ENCODE peak calls at places on chromosomes 13 and 19, in eight cellular contexts. D, F, J, L, C, T, X and A are unnamed samples. For H3K4me1, the result is how much of the 10 kb centered on the place peaks cover.

GRCh38 chr19:11699931-11700794 is 38.6 kb downstream of the ZNF823 start:
- ATAC-seq in D (peak), F (peak), J (no peak), L (no peak), C (peak), T (peak), X (peak), A (no peak)

GRCh38 chr19:6108721-6109633 is 1.3 kb downstream of the RFX2 start:
- ATAC-seq in D (no peak), F (no peak), J (peak), L (peak), C (no peak), T (no peak), X (peak), A (peak)

GRCh38 chr19:47389150-47389556 is 30.2 kb downstream of the MEIS3 start:
- ATAC-seq in D (no peak), F (no peak), J (peak), L (no peak), C (no peak), T (no peak), X (no peak), A (peak)

GRCh38 chr13:107119989-107120881 is 552.3 kb upstream of the ARGLU1 start:
- ATAC-seq in D (peak), F (no peak), J (no peak), L (no peak), C (no peak), T (no peak), X (no peak), A (no peak)

GRCh38 chr19:32303193-32303592 is 42.2 kb upstream of the ZNF507 start:
- ATAC-seq in D (no peak), F (no peak), J (no peak), L (no peak), C (no peak), T (no peak), X (no peak), A (no peak)

GRCh38 chr13:93652942-93653341 is 426.3 kb downstream of the GPC6 start:
- ATAC-seq in D (no peak), F (no peak), J (no peak), L (no peak), C (no peak), T (no peak), X (no peak), A (no peak)

GRCh38 chr19:6185825-6186193 is 50.3 kb downstream of the ACSBG2 start:
- ATAC-seq in D (no peak), F (no peak), J (no peak), L (no peak), C (no peak), T (no peak), X (no peak), A (no peak)

GRCh38 chr13:59145381-59145780 is 1018.3 kb downstream of the DIAPH3 start:
- ATAC-seq in D (peak), F (no peak), J (no peak), L (no peak), C (no peak), T (no peak), X (no peak), A (no peak)

GRCh38 chr19:41416194-41416674 is 10.9 kb downstream of the B3GNT8 start:
- ATAC-seq in D (no peak), F (no peak), J (peak), L (no peak), C (no peak), T (no peak), X (no peak), A (no peak)

GRCh38 chr19:48524728-48525127 is 13.1 kb upstream of the LMTK3 start:
- ATAC-seq in D (no peak), F (no peak), J (no peak), L (no peak), C (no peak), T (no peak), X (no peak), A (no peak)

GRCh38 chr13:101579291-101579802 is 126.9 kb downstream of the ITGBL1 start:
- ATAC-seq in D (no peak), F (no peak), J (no peak), L (peak), C (no peak), T (no peak), X (no peak), A (no peak)

GRCh38 chr13:109968876-109969577 is 182.6 kb upstream of the IRS2 start:
- ATAC-seq in D (no peak), F (no peak), J (no peak), L (no peak), C (no peak), T (no peak), X (no peak), A (peak)

GRCh38 chr13:45370922-45371406 is 30.0 kb upstream of the TPT1 start:
- ATAC-seq in D (peak), F (peak), J (peak), L (peak), C (peak), T (peak), X (peak), A (peak)

GRCh38 chr19:35717665-35718344 is at the start of gene KMT2B:
- ATAC-seq in D (no peak), F (peak), J (peak), L (peak), C (peak), T (peak), X (no peak), A (peak)

GRCh38 chr19:51815038-51815437 is 20.1 kb downstream of the FPR3 start:
- ATAC-seq in D (no peak), F (no peak), J (peak), L (no peak), C (no peak), T (no peak), X (no peak), A (no peak)

GRCh38 chr13:50244913-50245574 is 229.8 kb downstream of the KCNRG start:
- ATAC-seq in D (peak), F (peak), J (peak), L (peak), C (peak), T (peak), X (no peak), A (no peak)

GRCh38 chr19:10780368-10780767 is 55.6 kb downstream of the TMED1 start:
- ATAC-seq in D (no peak), F (no peak), J (peak), L (no peak), C (no peak), T (no peak), X (no peak), A (peak)

GRCh38 chr13:111944171-111944583 is 122.8 kb upstream of the SOX1 start:
- ATAC-seq in D (no peak), F (no peak), J (no peak), L (no peak), C (no peak), T (no peak), X (no peak), A (peak)

GRCh38 chr19:10744222-10744847 is 26.5 kb downstream of the DNM2 start:
- ATAC-seq in D (no peak), F (no peak), J (no peak), L (no peak), C (no peak), T (no peak), X (no peak), A (no peak)

GRCh38 chr19:7917292-7918061 is 2.7 kb upstream of the SNAPC2 start:
- ATAC-seq in D (no peak), F (no peak), J (no peak), L (peak), C (peak), T (peak), X (peak), A (no peak)

GRCh38 chr13:99215466-99215865 is 14.8 kb downstream of the UBAC2 start:
- ATAC-seq in D (no peak), F (peak), J (no peak), L (no peak), C (no peak), T (no peak), X (peak), A (no peak)

GRCh38 chr19:277581-278165 is 13.5 kb downstream of the PLPP2 start:
- ATAC-seq in D (no peak), F (peak), J (no peak), L (no peak), C (no peak), T (no peak), X (peak), A (no peak)

GRCh38 chr13:27005976-27006518 is 165.6 kb downstream of the USP12 start:
- ATAC-seq in D (peak), F (no peak), J (no peak), L (peak), C (no peak), T (peak), X (peak), A (no peak)

GRCh38 chr13:27200413-27201066 is 28.9 kb upstream of the USP12 start:
- ATAC-seq in D (no peak), F (no peak), J (no peak), L (no peak), C (no peak), T (no peak), X (no peak), A (no peak)

GRCh38 chr13:98503175-98504028 is 73.5 kb downstream of the STK24 start:
- ATAC-seq in D (peak), F (peak), J (peak), L (no peak), C (peak), T (no peak), X (no peak), A (no peak)

GRCh38 chr19:38383743-38384142 is 4.1 kb downstream of the GGN start:
- ATAC-seq in D (no peak), F (no peak), J (no peak), L (no peak), C (no peak), T (no peak), X (no peak), A (no peak)

GRCh38 chr19:53824134-53824611 is at the start of gene NLRP12:
- ATAC-seq in D (peak), F (peak), J (peak), L (no peak), C (no peak), T (peak), X (peak), A (peak)

GRCh38 chr13:60990032-60990733 is 425.5 kb downstream of the PCDH20 start:
- ATAC-seq in D (no peak), F (no peak), J (no peak), L (no peak), C (peak), T (peak), X (peak), A (no peak)

GRCh38 chr19:19385900-19386339 is 19.6 kb upstream of the GATAD2A start:
- ATAC-seq in D (peak), F (peak), J (no peak), L (no peak), C (peak), T (no peak), X (peak), A (no peak)

GRCh38 chr19:55601127-55601526 is 1.0 kb downstream of the ZNF524 start:
- ATAC-seq in D (no peak), F (no peak), J (no peak), L (no peak), C (no peak), T (no peak), X (no peak), A (no peak)

GRCh38 chr13:100610399-100611347 is 22.1 kb upstream of the GGACT start:
- ATAC-seq in D (no peak), F (no peak), J (no peak), L (no peak), C (peak), T (no peak), X (no peak), A (no peak)

GRCh38 chr13:104289400-104289799 is 1223.2 kb upstream of the SLC10A2 start:
- ATAC-seq in D (no peak), F (no peak), J (no peak), L (no peak), C (no peak), T (no peak), X (no peak), A (no peak)
- TF ChIP-seq POLR2AphosphoS5 in D (no peak), F (no peak), J (no peak), L (no peak), C (no peak), T (no peak), X (no peak), A (no peak)

DNA sequence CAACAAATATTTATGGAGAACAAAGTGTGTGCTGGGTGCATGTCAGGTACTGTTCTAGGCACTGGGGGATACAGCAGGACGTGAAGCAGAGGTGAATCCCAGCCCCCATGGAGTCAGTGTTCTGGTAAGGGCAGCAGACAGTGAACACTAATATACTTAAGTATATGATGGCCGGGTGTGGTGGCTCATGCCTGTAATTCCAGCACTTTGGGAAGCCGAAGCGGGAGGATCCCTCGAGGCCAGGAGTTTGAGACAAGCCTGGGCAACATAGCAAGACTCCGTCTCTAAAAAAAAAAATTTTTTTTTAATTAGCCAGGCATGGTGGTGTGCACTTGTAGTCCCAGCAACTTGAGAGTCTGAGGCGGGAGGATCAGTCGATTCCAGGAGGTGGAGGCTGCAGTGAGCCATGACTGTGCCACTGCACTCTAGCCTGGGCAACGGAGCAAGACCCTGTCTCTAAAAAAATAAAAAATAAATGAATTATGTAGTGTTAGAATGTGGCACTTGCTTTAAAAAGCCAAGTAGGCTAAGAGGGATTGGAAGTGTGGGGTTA is 22.6 kb downstream of the CHST8 start:
- ATAC-seq in D (no peak), F (no peak), J (no peak), L (no peak), C (no peak), T (no peak), X (no peak), A (no peak)
- H3K4me1 ChIP-seq in D (under half), F (under half), J (under half), L (under half), C (under half), T (under half), X (under half), A (under half)

GRCh38 chr13:42777476-42777875 is 3.9 kb upstream of the FAM216B start:
- ATAC-seq in D (no peak), F (no peak), J (no peak), L (no peak), C (no peak), T (no peak), X (no peak), A (no peak)
- TF ChIP-seq CTCF in D (no peak), F (no peak), J (no peak), L (no peak), C (no peak), T (no peak), X (no peak), A (no peak)

GRCh38 chr19:50258918-50259372 is 55.5 kb downstream of the MYH14 start:
- ATAC-seq in D (peak), F (peak), J (peak), L (peak), C (peak), T (peak), X (no peak), A (no peak)

GRCh38 chr19:50252887-50253268 is 49.5 kb downstream of the MYH14 start:
- ATAC-seq in D (no peak), F (no peak), J (no peak), L (no peak), C (no peak), T (no peak), X (no peak), A (no peak)

GRCh38 chr19:50255115-50255514 is 51.7 kb downstream of the MYH14 start:
- ATAC-seq in D (no peak), F (peak), J (no peak), L (no peak), C (no peak), T (no peak), X (no peak), A (no peak)

GRCh38 chr19:50261446-50261970 is 58.1 kb downstream of the MYH14 start:
- ATAC-seq in D (no peak), F (no peak), J (no peak), L (no peak), C (no peak), T (no peak), X (no peak), A (no peak)

GRCh38 chr19:50257141-50257540 is 53.7 kb downstream of the MYH14 start:
- ATAC-seq in D (no peak), F (no peak), J (no peak), L (no peak), C (no peak), T (no peak), X (no peak), A (no peak)
- TF ChIP-seq POLR2AphosphoS5 in D (no peak), F (no peak), J (no peak), L (no peak), C (no peak), T (no peak), X (no peak), A (no peak)

GRCh38 chr19:2229103-2230028 is 6.8 kb downstream of the PLEKHJ1 start:
- ATAC-seq in D (no peak), F (no peak), J (no peak), L (no peak), C (no peak), T (no peak), X (no peak), A (no peak)

GRCh38 chr19:2232286-2233151 is 3.6 kb downstream of the PLEKHJ1 start:
- ATAC-seq in D (no peak), F (no peak), J (no peak), L (peak), C (no peak), T (no peak), X (no peak), A (no peak)

GRCh38 chr19:2230029-2230531 is 6.0 kb downstream of the PLEKHJ1 start:
- ATAC-seq in D (no peak), F (no peak), J (no peak), L (no peak), C (no peak), T (no peak), X (no peak), A (no peak)

GRCh38 chr19:2231621-2232221 is 4.4 kb downstream of the PLEKHJ1 start:
- ATAC-seq in D (peak), F (peak), J (no peak), L (peak), C (no peak), T (peak), X (no peak), A (no peak)

DNA sequence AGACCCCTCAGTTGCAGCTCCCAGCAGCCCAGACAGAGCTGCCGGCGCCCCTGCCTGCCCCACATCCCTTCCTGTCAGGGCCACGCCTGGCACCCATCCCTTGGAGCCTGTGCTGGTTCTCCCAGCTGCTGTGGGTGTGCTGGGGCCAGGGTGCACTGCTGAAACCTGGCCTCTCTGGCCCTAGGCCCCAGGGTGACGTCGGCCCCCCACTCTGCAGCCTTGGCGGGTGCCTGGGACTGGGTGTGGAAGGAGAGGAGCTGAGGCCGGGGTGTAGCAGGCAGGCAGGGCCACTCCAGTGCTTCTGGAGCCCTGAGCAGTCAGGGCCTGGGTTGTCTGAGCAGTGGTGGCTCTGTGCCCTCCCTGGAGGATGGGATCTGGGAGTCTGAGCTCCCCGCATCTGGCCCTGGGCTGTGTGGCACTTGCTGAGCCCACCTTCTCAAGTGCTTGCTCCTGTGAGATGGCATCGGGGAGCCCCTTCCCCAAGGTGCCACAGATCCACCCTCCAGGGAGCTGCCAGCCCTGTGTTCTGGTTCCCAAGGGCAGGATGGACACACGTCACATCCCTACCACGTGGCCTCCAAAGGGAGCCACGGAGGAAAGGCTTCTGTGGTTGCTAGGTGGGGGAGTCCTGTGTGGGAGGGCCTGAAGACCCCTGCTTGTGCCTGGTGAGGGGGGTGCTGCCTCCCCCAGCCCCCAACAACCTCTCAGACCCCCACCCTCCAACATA is 5.2 kb downstream of the PLEKHJ1 start:
- ATAC-seq in D (peak), F (peak), J (no peak), L (peak), C (no peak), T (peak), X (no peak), A (peak)
- H3K4me1 ChIP-seq in D (under half), F (half or more), J (under half), L (under half), C (under half), T (under half), X (under half), A (under half)

DNA sequence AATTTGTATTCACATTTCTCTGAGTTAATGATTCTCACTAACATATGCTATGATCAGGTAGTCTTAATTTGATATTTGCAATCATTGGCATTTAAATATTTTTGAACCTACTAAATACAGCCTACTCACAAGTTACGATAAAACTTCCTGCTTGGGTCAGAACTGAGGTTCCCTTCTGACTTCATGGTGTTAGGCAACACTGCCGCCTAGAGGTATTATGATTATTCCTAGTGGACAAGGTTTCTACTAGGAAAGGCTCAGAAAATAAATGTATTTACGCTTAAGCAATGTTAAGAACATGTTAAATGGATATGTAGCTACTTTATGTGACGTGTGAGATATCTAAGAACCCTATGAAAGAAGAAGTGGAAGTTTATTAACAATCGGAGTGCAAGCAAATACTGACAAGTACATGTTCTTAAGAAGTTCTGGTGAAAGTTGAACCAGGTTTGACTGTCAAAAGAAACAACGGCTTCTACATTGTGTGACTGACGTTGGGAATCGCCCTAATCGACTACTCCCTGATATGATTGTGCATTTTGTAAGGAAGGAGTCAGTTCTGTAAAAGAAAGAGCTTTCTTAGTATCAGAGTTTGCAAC is 1395.8 kb downstream of the SLITRK5 start:
- ATAC-seq in D (peak), F (no peak), J (peak), L (no peak), C (peak), T (peak), X (peak), A (no peak)
- TF ChIP-seq CTCF in D (peak), F (no peak), J (peak), L (peak), C (peak), T (peak), X (peak), A (peak)

GRCh38 chr19:16416996-16417395 is 54.8 kb downstream of the EPS15L1 start:
- ATAC-seq in D (no peak), F (no peak), J (no peak), L (no peak), C (no peak), T (no peak), X (no peak), A (no peak)
- TF ChIP-seq POLR2AphosphoS5 in D (no peak), F (no peak), J (no peak), L (no peak), C (no peak), T (no peak), X (no peak), A (no peak)

GRCh38 chr19:14117668-14118164 is at the start of gene PRKACA:
- ATAC-seq in D (peak), F (peak), J (peak), L (peak), C (peak), T (peak), X (peak), A (peak)
- H3K4me1 ChIP-seq in D (half or more), F (half or more), J (half or more), L (under half), C (under half), T (under half), X (under half), A (half or more)

DNA sequence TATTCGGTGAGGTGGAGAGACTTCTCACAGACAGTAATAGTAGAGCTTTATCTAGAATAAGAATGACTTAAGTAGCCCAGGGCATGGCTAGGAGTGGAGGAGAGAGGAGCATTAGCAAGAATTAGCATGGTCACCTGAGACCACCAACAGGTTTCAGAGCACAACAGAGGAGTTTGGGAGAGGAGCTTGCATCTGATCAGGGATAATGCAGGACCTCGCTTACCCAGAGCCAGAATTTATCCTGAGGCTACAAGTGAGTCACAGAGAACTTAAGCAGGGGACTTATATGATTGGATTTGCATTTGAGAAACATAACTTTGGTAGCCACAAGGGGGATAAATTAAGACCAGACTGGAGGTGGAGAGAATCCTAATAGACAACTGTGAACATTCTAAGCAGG is 102.1 kb upstream of the FNDC3A start:
- ATAC-seq in D (no peak), F (no peak), J (no peak), L (no peak), C (no peak), T (no peak), X (peak), A (no peak)
- TF ChIP-seq CTCF in D (no peak), F (no peak), J (no peak), L (no peak), C (no peak), T (no peak), X (no peak), A (no peak)